ENCODE peak calls at places on chromosomes 4 and X, in seven cellular contexts. K is suprapubic skin, M is kidney, U is trophoblast cell, L is thoracic aorta, O is fibroblast of mammary gland, C is AG04449. T is an unnamed sample.

GRCh38 chr4:93648258-93648657 is 180.3 kb upstream of the ATOH1 start:
- DNase-seq in K (no peak), U (no peak), O (no peak), M (no peak), C (no peak), L (no peak), T (no peak)

GRCh38 chrX:40282348-40282747 is 184.6 kb upstream of the BCOR start:
- DNase-seq in O (no peak), C (no peak), U (no peak), M (no peak), L (no peak), K (no peak), T (no peak)

GRCh38 chr4:88456757-88457306 is at the start of gene HERC5:
- DNase-seq in U (peak; percentile 97), L (peak; percentile 81), O (peak; percentile 94), K (peak; percentile 94), C (peak; percentile 0), M (peak; percentile 97), T (peak; percentile 95)

GRCh38 chr4:28916585-28916984 is 1803.6 kb upstream of the PCDH7 start:
- DNase-seq in K (no peak), M (no peak), C (no peak), L (no peak), O (no peak), U (no peak), T (no peak)

GRCh38 chr4:170388255-170388654 is 298.5 kb upstream of the AADAT start:
- DNase-seq in L (no peak), U (peak; percentile 3), M (no peak), C (peak; percentile 81), K (no peak), O (no peak), T (peak; percentile 6)

GRCh38 chrX:149286940-149287349 is 218.2 kb downstream of the IDS start:
- DNase-seq in U (peak; percentile 70), M (no peak), L (no peak), K (no peak), O (peak; percentile 54), C (no peak), T (peak; percentile 61)

GRCh38 chrX:136711147-136711546 is 63.2 kb downstream of the CD40LG start:
- DNase-seq in U (peak; percentile 32), K (no peak), L (no peak), M (no peak), O (peak; percentile 53), C (no peak), T (peak; percentile 60)

GRCh38 chrX:100410083-100410590 is at the start of gene PCDH19:
- DNase-seq in O (peak; percentile 57), C (no peak), L (no peak), U (peak; percentile 33), K (no peak), M (peak; percentile 86), T (peak; percentile 61)

DNA sequence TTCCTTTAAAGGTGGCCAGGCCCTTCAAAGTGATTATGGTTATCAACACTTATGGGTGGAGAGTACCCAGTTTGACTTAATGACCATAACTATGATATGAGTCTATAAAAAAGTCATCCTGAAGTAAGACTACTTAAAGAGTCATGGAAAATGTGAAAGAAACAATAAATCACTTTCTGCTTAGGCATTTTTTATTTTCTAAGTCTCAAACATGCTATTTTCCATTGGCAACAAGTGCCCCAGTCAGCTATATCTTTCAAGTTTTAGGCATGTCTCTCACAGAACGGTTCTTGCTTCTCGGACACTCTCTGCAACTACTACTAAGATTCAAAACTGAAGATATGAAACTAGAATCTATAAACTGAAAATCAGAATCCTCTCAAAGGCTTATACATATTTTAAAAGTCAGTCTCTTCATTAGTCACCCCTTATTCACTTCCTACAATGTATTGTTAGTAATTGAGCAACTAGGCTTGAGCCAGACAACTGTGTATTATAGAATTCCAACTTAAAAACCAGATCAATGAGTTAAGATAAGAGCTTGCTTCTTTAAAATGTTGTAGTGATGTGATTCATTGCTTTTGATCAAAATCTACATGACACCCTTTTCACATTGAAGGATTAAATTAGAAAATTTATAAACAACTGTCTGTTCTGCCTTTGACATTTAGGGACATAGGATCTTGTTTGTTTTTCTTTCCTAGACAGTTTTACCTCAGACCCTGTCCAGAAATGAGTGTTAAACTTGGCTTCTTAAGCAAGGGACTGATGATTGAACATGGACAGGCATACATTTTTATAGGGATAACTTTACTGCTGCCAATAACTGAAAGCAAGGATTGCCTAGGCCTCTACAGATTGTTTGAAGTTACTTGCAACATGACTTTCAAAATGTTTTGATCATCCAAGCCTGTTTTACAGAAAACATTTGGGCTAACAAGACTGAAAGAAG is 2.9 kb downstream of the ANTXR2 start:
- DNase-seq in U (no peak), O (peak; percentile 67), K (no peak), C (no peak), M (no peak), L (no peak), T (peak; percentile 64)
- H3K4me3 ChIP-seq in U (no peak overlapping the region), O (peak overlapping the region; percentile 88), K (peak overlapping the region; percentile 69), C (peak overlapping the region; percentile 9), M (no peak overlapping the region), L (peak overlapping the region; percentile 81), T (peak overlapping the region; percentile 1)

DNA sequence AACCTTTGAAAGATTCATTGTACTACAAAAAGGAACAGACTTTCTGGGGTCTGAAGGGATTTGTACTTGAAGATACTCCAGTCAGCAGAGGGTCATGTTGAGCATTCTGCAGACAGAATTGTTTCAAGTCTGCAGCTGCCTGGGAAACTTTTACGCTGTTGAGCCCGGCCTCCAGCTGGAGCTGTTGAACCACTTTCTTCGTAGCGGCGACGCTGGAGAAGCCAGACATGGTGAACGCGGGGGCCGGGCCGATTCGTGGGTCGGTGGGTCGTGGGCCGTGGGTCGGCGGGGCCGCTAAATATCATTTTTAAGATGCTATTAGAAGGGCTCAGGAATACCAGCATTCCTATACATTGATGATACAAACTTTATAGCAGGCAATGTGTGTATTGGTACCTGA is 12.0 kb upstream of the RTL9 start:
- DNase-seq in K (peak; percentile 61), O (no peak), M (peak; percentile 63), C (no peak), L (no peak), U (peak; percentile 21), T (peak; percentile 56)
- H3K4me3 ChIP-seq in K (no peak overlapping the region), O (no peak overlapping the region), M (no peak overlapping the region), C (no peak overlapping the region), L (no peak overlapping the region), U (no peak overlapping the region), T (no peak overlapping the region)

GRCh38 chr4:76952071-76952470 is 2.5 kb downstream of the SEPTIN11 start:
- DNase-seq in C (no peak), U (no peak), K (no peak), L (no peak), O (no peak), M (no peak), T (no peak)
- H3K4me3 ChIP-seq in C (peak overlapping the region; percentile 91), U (no peak overlapping the region), K (no peak overlapping the region), L (peak overlapping the region; percentile 80), O (peak overlapping the region; percentile 90), M (peak overlapping the region; percentile 2), T (peak overlapping the region; percentile 87)

DNA sequence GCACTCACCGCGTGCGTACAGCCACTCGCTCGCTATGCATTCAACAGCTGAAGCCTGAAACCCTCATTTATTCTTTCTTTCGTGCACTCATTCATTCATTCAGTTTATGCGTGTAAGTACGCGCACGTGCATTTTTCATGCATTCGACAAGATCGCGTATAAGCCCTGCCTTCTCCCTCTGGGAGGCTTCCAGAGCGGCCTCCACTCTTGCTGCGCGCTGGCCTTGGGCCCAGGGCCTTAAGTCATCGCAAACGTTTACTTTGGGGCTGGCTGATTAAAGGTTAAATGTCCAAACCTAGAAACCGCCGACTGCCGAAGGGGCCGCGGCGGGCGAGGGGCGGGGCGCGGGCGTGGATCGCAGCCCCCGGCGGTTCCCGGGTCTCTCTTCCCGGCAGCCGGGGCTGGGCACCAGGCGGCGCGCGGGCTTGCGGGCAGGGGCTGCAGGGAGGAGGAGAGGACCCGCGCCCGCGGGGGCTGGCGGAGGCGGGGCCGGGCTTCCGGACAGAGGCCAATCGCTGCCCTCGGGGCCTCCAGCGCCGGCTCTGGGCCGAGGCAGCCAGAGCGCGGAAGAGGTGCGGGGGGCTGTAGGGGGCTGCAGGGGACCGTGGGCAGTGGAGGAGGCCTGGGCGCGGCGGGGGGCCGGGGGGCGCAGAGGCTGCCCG is at the start of gene GYG2:
- DNase-seq in L (no peak), M (peak; percentile 68), K (no peak), O (peak; percentile 39), C (no peak), U (peak; percentile 3), T (peak; percentile 38)
- H3K4me3 ChIP-seq in L (peak within 1 kb of the TSS; percentile 57), M (no peak within 1 kb of the TSS), K (peak within 1 kb of the TSS; percentile 46), O (no peak within 1 kb of the TSS), C (peak within 1 kb of the TSS; percentile 56), U (peak within 1 kb of the TSS; percentile 83), T (peak within 1 kb of the TSS; percentile 36)

GRCh38 chr4:1051472-1051871 is 40.0 kb downstream of the FGFRL1 start:
- DNase-seq in L (no peak), C (no peak), O (no peak), U (no peak), M (no peak), K (peak; percentile 55), T (no peak)

GRCh38 chr4:1050486-1051213 is 39.2 kb downstream of the FGFRL1 start:
- DNase-seq in M (peak; percentile 69), L (no peak), U (no peak), K (peak; percentile 74), C (no peak), O (no peak), T (peak; percentile 38)

GRCh38 chr4:1052231-1052671 is 40.8 kb downstream of the FGFRL1 start:
- DNase-seq in M (peak; percentile 70), K (peak; percentile 74), O (no peak), L (no peak), C (no peak), U (peak; percentile 20), T (no peak)

GRCh38 chr4:1055721-1056590 is 44.5 kb downstream of the FGFRL1 start:
- DNase-seq in C (no peak), K (peak; percentile 80), L (no peak), M (peak; percentile 85), O (peak; percentile 51), U (peak; percentile 23), T (no peak)

DNA sequence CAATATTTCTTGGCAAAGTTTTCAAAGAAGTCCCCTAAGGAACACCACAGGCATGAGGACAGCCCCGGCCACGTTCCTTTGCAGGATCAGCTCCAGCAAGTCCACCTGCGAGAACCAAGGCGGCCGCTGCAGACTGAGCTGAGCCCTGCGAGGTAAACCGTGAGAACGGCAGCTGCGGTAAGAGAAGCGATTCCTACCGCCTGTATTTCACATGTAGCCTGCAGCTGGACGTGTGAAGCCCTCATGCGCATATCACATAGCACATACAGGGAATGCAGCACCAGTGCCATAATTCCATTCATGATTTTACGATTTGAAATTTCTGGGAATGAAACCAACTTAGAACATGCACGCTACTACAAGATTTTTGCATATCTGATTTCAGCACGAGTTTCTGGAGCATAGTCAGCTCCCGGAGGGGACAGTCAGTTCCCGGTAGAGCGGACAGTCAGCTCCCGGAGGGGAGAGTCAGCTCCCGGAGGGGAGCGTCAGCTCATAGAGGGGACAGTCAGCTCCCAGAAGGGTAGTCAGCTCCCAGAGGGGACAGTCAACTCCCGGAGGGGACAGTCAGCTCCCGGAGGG is 41.7 kb downstream of the FGFRL1 start:
- DNase-seq in U (peak; percentile 93), M (peak; percentile 81), L (no peak), K (peak; percentile 77), C (peak; percentile 51), O (peak; percentile 60), T (peak; percentile 70)
- H3K4me3 ChIP-seq in U (no peak overlapping the region), M (peak overlapping the region; percentile 37), L (peak overlapping the region; percentile 39), K (peak overlapping the region; percentile 28), C (peak overlapping the region; percentile 38), O (no peak overlapping the region), T (no peak overlapping the region)